ENCODE peak calls at places on chromosomes 1 and 21, in four cellular contexts. Y, K, H and G are unnamed samples.

GRCh38 chr1:178579562-178579961 is 66.7 kb downstream of the TEX35 start:
- DNase-seq in K (no peak), H (no peak), Y (no peak), G (no peak)

GRCh38 chr1:78543941-78544630 is 53.3 kb downstream of the PTGFR start:
- DNase-seq in K (no peak), Y (no peak), H (no peak), G (no peak)

GRCh38 chr1:40861227-40862003 is 748 bp downstream of the CITED4 start:
- DNase-seq in Y (peak), K (peak), H (no peak), G (no peak)

GRCh38 chr1:116508090-116508983 is 62.5 kb downstream of the CD58 start:
- DNase-seq in K (no peak), Y (no peak), H (no peak), G (no peak)

GRCh38 chr1:110237406-110238152 is 27.5 kb downstream of the KCNC4 start:
- DNase-seq in H (no peak), K (no peak), Y (no peak), G (no peak)

GRCh38 chr1:45802343-45803298 is 791 bp upstream of the MAST2 start:
- DNase-seq in Y (peak), K (peak), H (peak), G (no peak)

GRCh38 chr1:235831148-235831547 is 35.6 kb downstream of the LYST start:
- DNase-seq in K (no peak), H (peak), Y (peak), G (no peak)

GRCh38 chr1:213947200-213947775 is 40.5 kb upstream of the PROX1 start:
- DNase-seq in K (no peak), Y (no peak), H (no peak), G (no peak)

GRCh38 chr1:7177438-7178126 is 392.3 kb downstream of the CAMTA1 start:
- DNase-seq in H (no peak), Y (no peak), K (no peak), G (no peak)

GRCh38 chr1:183735069-183735860 is 69.7 kb upstream of the RGL1 start:
- DNase-seq in Y (peak), K (no peak), H (no peak), G (no peak)

GRCh38 chr1:174398246-174398645 is 49.5 kb upstream of the GPR52 start:
- DNase-seq in H (peak), K (no peak), Y (peak), G (no peak)

GRCh38 chr1:243393093-243393492 is 137.3 kb downstream of the SDCCAG8 start:
- DNase-seq in K (no peak), Y (no peak), H (no peak), G (no peak)

GRCh38 chr1:178183796-178184195 is 89.9 kb downstream of the RASAL2 start:
- DNase-seq in Y (no peak), K (no peak), H (no peak), G (no peak)

GRCh38 chr1:54985556-54985955 is 5.1 kb downstream of the TMEM61 start:
- DNase-seq in Y (no peak), K (no peak), H (no peak), G (no peak)

GRCh38 chr1:11885922-11886321 is 27.2 kb upstream of the NPPB start:
- DNase-seq in K (no peak), Y (no peak), H (no peak), G (no peak)

GRCh38 chr1:106700151-106700550 is 356.3 kb upstream of the PRMT6 start:
- DNase-seq in K (no peak), H (no peak), Y (no peak), G (no peak)

GRCh38 chr1:27727126-27727525 is 1.4 kb downstream of the FAM76A start:
- DNase-seq in H (no peak), Y (peak), K (no peak), G (no peak)

GRCh38 chr1:181513786-181514297 is 30.5 kb downstream of the CACNA1E start:
- DNase-seq in H (no peak), K (no peak), Y (no peak), G (no peak)

GRCh38 chr1:150560011-150560438 is 10.8 kb downstream of the ADAMTSL4 start:
- DNase-seq in H (no peak), Y (peak), K (peak), G (peak)

GRCh38 chr1:55694297-55694696 is 479.1 kb upstream of the USP24 start:
- DNase-seq in Y (no peak), K (no peak), H (no peak), G (no peak)

GRCh38 chr1:223125249-223125648 is 17.8 kb downstream of the TLR5 start:
- DNase-seq in H (no peak), K (no peak), Y (no peak), G (no peak)

GRCh38 chr21:41706678-41707077 is 60.2 kb downstream of the RIPK4 start:
- DNase-seq in K (no peak), Y (peak), H (no peak), G (no peak)

GRCh38 chr1:203290261-203291089 is 14.8 kb upstream of the BTG2 start:
- DNase-seq in Y (peak), H (peak), K (peak), G (peak)

DNA sequence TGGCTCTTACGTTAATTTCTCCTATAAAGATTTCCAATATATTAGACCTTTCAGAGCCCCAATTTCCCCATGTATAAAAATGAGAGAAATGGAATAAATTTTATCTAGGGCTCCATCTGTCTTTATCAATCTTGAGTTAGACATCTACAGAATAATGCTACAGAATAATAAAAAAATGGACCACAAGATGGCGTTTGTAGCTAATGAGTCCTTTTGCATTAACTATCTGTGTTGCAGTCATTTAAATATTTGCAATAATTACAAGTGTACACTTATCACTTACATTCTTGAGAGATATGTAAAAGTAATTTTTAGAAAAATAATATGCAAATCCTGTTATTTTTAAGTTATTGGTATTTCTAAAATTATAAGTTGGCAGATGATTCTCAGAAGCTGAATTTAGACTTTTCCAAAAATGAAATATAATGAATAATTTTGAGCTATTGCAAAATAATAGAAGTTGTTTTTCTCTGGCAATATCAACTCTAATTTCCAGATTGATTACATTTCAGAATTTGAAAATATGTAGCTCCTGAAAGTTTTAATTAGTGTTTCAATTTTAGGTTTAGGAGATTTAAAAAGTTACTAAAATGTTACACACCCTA is 87.7 kb downstream of the SNX7 start:
- DNase-seq in H (no peak), Y (peak), K (no peak), G (no peak)
- TF ChIP-seq CTCF in H (peak), Y (peak), K (no peak), G (peak)

GRCh38 chr1:175933801-175934200 is 190.4 kb upstream of the TNR start:
- DNase-seq in H (no peak), Y (peak), K (no peak), G (no peak)
- TF ChIP-seq CTCF in H (no peak), Y (no peak), K (no peak), G (no peak)

GRCh38 chr1:204841316-204841715 is 29.3 kb upstream of the NFASC start:
- DNase-seq in Y (no peak), K (no peak), H (no peak), G (no peak)

GRCh38 chr1:204836856-204837255 is 33.8 kb upstream of the NFASC start:
- DNase-seq in H (no peak), K (no peak), Y (no peak), G (no peak)

GRCh38 chr1:204834752-204835151 is 35.9 kb upstream of the NFASC start:
- DNase-seq in Y (no peak), K (no peak), H (no peak), G (no peak)

GRCh38 chr1:204834329-204834728 is 36.3 kb upstream of the NFASC start:
- DNase-seq in K (no peak), Y (no peak), H (no peak), G (no peak)

GRCh38 chr1:204837440-204838084 is 33.1 kb upstream of the NFASC start:
- DNase-seq in Y (peak), K (peak), H (peak), G (peak)
- TF ChIP-seq CTCF in Y (peak), K (no peak), H (no peak), G (no peak)

GRCh38 chr1:23422955-23423354 is 1.6 kb downstream of the TCEA3 start:
- DNase-seq in H (no peak), K (no peak), Y (no peak), G (no peak)

GRCh38 chr1:23420778-23421177 is 3.8 kb downstream of the TCEA3 start:
- DNase-seq in Y (no peak), K (no peak), H (no peak), G (no peak)

GRCh38 chr1:23421343-23421742 is 3.2 kb downstream of the TCEA3 start:
- DNase-seq in K (no peak), H (no peak), Y (no peak), G (no peak)

GRCh38 chr1:23422313-23422877 is 2.2 kb downstream of the TCEA3 start:
- DNase-seq in Y (peak), H (no peak), K (peak), G (no peak)

GRCh38 chr1:23421752-23422312 is 2.7 kb downstream of the TCEA3 start:
- DNase-seq in K (no peak), Y (peak), H (no peak), G (no peak)
- TF ChIP-seq CTCF in K (no peak), Y (peak), H (no peak), G (peak)

DNA sequence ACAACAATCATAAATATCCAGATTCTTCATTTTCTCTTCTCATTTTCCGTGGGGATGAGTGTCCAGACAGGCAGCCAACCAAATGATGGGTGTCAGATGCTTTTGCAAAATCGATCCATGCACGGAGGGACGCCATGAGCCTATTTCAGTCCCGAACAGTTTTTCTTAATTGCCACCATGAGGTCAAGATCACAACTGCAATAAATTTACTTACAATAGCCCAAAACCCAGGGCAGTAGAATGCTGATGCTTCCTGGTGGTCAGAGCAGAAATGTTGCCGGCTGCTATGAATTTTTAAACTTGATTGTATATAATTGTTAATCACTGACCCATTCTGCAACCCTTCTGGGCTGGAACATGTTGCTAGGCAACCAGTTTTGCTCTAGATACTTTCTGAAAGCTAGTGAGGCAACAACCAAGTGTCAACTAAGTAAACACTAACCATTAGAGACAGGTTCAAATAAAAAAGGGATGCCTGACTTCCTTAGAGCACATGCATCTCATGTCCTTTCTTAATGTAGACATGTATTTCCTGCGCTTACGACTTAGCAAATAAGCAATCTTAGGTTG is 132.6 kb upstream of the TIAM1 start:
- DNase-seq in K (no peak), Y (peak), H (no peak), G (no peak)
- TF ChIP-seq CTCF in K (no peak), Y (peak), H (peak), G (no peak)

GRCh38 chr1:23978825-23979224 is 1.3 kb downstream of the SRSF10 start:
- DNase-seq in H (no peak), K (no peak), Y (no peak), G (no peak)
- TF ChIP-seq CTCF in H (no peak), K (no peak), Y (no peak), G (no peak)

GRCh38 chr1:42657981-42658879 is at the start of gene PPIH:
- DNase-seq in H (peak), K (peak), Y (peak), G (peak)
- TF ChIP-seq CTCF in H (peak), K (no peak), Y (no peak), G (no peak)

GRCh38 chr1:205568135-205568468 is 63.6 kb downstream of the CDK18 start:
- DNase-seq in K (no peak), Y (no peak), H (no peak), G (no peak)

GRCh38 chr1:205570173-205570501 is 61.7 kb downstream of the ELK4 start:
- DNase-seq in K (no peak), H (no peak), Y (no peak), G (no peak)

GRCh38 chr1:205570796-205571537 is 60.8 kb downstream of the ELK4 start:
- DNase-seq in K (no peak), H (no peak), Y (no peak), G (no peak)

GRCh38 chr1:205568469-205569361 is 63.1 kb downstream of the ELK4 start:
- DNase-seq in K (no peak), H (no peak), Y (peak), G (no peak)

DNA sequence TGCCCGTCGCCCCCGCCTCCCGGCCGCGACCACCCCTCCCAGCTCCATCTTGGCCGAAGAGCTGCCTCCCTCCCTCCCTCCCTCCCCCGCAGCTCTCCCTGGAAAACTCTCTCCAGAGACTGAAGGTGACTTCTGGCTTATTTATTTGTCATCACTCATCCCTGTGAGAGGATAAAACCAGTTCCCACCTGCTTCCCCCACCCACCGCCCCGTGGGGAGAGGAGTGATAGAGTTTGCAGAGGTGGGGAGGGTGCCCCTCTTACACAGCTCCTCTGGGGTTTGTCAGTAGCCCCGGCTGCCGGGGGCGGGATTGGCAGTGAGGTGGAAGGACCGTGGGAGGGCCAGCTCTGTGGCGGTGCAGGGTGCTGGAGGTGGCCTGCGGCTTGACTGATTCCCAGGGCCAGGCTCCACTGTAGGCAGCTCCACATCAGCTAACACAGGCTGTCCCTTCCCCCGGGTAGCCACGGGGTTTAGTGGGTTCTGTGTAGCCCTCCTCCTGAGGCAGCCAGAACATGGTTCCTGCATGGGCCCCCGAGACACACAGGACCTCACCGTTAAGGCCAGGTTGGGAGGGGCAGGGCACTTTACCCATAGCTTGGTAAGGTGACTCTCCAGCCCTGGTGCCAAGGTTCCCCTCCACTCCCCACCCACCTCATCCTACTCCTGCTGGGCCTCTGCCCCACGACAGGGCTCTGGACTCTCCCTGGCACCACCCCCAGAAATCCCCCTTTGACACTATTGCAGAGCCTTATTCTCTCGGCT is 62.2 kb downstream of the ELK4 start:
- DNase-seq in H (no peak), K (no peak), Y (no peak), G (no peak)
- TF ChIP-seq CTCF in H (no peak), K (no peak), Y (no peak), G (no peak)